ENCODE peak calls at places on chromosomes 6 and 20, in five cellular contexts. R, O, U, A and Z are unnamed samples.

GRCh38 chr20:52004720-52005119 is 186.9 kb downstream of the ZFP64 start:
- DNase-seq in O (no peak), R (no peak), A (no peak), U (peak), Z (no peak)

GRCh38 chr6:138455746-138456392 is 43.4 kb downstream of the NHSL1 start:
- DNase-seq in O (no peak), U (peak), R (peak), A (no peak), Z (no peak)

GRCh38 chr6:2881358-2881885 is 21.7 kb downstream of the SERPINB9 start:
- DNase-seq in U (no peak), O (no peak), A (no peak), R (peak), Z (no peak)

GRCh38 chr6:163837681-163838431 is 423.3 kb downstream of the QKI start:
- DNase-seq in R (no peak), U (no peak), O (no peak), A (peak), Z (no peak)

GRCh38 chr20:4095639-4096038 is 80.3 kb upstream of the RNF24 start:
- DNase-seq in U (no peak), A (no peak), O (no peak), R (no peak), Z (no peak)

GRCh38 chr6:35161776-35162607 is 20.9 kb upstream of the TCP11 start:
- DNase-seq in O (no peak), A (no peak), R (no peak), U (peak), Z (no peak)

GRCh38 chr20:58103517-58103904 is 124.9 kb downstream of the ANKRD60 start:
- DNase-seq in A (no peak), O (no peak), U (no peak), R (no peak), Z (no peak)

GRCh38 chr6:126341126-126341525 is 1.2 kb downstream of the CENPW start:
- DNase-seq in R (peak), U (no peak), A (no peak), O (no peak), Z (no peak)

GRCh38 chr20:53643031-53643832 is 49.6 kb upstream of the ZNF217 start:
- DNase-seq in R (peak), A (no peak), U (peak), O (no peak), Z (no peak)

GRCh38 chr6:14211596-14211961 is 94.0 kb downstream of the CD83 start:
- DNase-seq in O (no peak), R (no peak), A (peak), U (peak), Z (no peak)

GRCh38 chr6:129100164-129100563 is 217.2 kb downstream of the LAMA2 start:
- DNase-seq in O (no peak), A (no peak), R (no peak), U (no peak), Z (no peak)

GRCh38 chr20:43536041-43536816 is 22.6 kb upstream of the SGK2 start:
- DNase-seq in O (no peak), A (no peak), U (no peak), R (no peak), Z (no peak)

GRCh38 chr6:88380083-88380482 is 213.9 kb upstream of the CNR1 start:
- DNase-seq in R (no peak), O (no peak), A (peak), U (peak), Z (no peak)

GRCh38 chr20:57657537-57658446 is 37.6 kb upstream of the ZBP1 start:
- DNase-seq in O (no peak), R (peak), A (peak), U (no peak), Z (peak)

GRCh38 chr6:144063744-144064401 is 31.5 kb downstream of the SF3B5 start:
- DNase-seq in A (peak), R (peak), O (no peak), U (peak), Z (no peak)

GRCh38 chr6:21816231-21816630 is 222.7 kb downstream of the SOX4 start:
- DNase-seq in R (no peak), A (no peak), U (no peak), O (no peak), Z (no peak)

GRCh38 chr6:155943635-155944034 is 488.0 kb upstream of the NOX3 start:
- DNase-seq in A (no peak), U (no peak), R (no peak), O (peak), Z (no peak)

GRCh38 chr6:155248021-155249001 is 15.5 kb upstream of the CLDN20 start:
- DNase-seq in A (peak), U (peak), O (peak), R (peak), Z (peak)

GRCh38 chr20:4813839-4814695 is 92.4 kb downstream of the PRND start:
- DNase-seq in O (no peak), A (no peak), R (peak), U (peak), Z (no peak)

GRCh38 chr6:23418095-23418494 is 707.9 kb upstream of the NRSN1 start:
- DNase-seq in O (no peak), R (no peak), U (no peak), A (no peak), Z (no peak)

GRCh38 chr6:156618600-156619205 is 158.5 kb upstream of the ARID1B start:
- DNase-seq in A (no peak), U (no peak), O (no peak), R (no peak), Z (peak)

GRCh38 chr20:56202493-56203077 is 45.9 kb upstream of the MC3R start:
- DNase-seq in A (no peak), O (no peak), R (peak), U (peak), Z (no peak)

GRCh38 chr6:32439708-32440214 is at the start of gene HLA-DRA:
- DNase-seq in U (peak), R (peak), A (peak), O (peak), Z (no peak)

GRCh38 chr6:35230498-35230897 is 16.7 kb downstream of the SCUBE3 start:
- DNase-seq in R (no peak), O (no peak), A (no peak), U (no peak), Z (no peak)

DNA sequence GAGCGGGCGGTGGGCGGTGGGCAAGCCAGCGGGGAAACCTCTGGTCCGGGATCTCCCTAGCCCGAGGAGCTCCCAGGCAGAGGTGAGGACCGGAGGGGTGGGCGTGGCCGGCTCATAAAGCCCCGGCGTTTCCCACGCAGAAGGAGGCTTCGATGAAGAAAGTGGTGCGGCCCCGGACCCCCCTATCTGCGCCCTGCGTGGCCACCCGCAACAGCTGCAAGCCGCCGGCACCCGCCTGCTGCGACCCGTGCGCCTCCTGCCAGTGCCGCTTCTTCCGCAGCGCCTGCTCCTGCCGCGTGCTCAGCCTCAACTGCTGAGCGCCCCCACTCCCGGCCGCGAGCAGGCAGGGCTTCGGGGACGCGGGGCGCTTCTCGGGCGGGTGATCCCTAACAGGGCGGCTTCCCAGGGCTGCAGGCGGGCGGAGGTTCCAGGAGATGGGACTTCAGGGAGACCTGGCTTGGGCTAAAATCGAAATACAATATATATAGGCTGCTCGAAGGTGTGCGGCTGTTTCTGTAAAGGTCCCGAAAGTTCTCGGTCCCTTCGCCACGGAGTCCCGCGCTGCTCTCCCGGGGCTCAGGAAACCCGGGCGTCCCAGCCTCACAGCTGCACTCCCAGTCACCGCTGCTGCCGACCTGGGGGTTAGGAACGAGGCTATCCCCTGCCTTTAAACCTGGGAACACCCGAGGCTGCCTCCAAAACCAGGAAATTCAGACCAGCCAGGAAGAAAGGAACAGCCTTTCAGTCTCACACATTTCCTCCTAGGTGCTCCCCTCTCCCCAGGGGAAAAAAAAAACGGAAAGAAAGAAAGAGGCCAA is 27.8 kb downstream of the ASIP start:
- DNase-seq in R (no peak), A (peak), U (peak), O (no peak), Z (no peak)
- H3K4me3 ChIP-seq in R (no peak), A (peak), U (peak), O (peak), Z (peak)

DNA sequence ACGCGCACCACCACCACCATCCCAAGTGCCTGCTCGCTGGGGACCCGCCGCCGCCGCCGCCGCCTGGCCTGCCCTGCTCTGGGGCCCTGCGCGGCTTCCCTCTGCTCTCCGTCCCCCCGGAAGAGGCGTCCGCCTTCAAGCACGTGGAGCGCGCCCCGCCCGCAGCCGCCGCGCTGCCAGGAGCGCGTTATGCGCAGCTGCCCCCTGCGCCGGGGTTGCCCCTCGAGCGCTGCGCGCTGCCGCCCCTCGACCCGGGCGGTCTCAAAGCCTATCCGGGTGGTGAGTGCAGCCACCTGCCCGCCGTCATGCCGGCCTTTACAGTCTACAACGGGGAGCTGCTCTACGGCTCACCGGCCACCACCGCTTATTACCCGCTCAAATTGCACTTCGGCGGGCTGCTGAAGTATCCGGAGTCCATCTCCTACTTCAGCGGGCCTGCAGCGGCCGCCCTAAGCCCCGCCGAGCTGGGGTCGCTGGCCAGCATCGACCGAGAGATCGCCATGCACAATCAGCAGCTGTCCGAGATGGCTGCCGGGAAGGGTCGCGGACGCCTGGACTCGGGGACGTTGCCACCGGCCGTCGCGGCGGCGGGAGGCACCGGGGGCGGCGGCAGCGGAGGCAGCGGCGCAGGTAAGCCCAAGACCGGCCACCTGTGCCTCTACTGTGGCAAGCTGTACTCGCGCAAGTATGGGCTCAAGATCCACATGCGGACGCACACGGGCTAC is 7.2 kb downstream of the PRDM13 start:
- DNase-seq in A (no peak), U (no peak), R (peak), O (no peak), Z (no peak)
- TF ChIP-seq CTCF in A (no peak), U (no peak), R (peak), O (no peak), Z (no peak)

GRCh38 chr20:32513031-32513866 is 71.9 kb downstream of the NOL4L start:
- DNase-seq in R (no peak), O (no peak), U (no peak), A (no peak), Z (no peak)

GRCh38 chr20:32510601-32511357 is 74.4 kb downstream of the NOL4L start:
- DNase-seq in O (no peak), A (no peak), U (no peak), R (no peak), Z (no peak)

GRCh38 chr20:32510120-32510600 is 75.0 kb downstream of the NOL4L start:
- DNase-seq in R (no peak), U (no peak), A (no peak), O (no peak), Z (no peak)

GRCh38 chr20:32511358-32512046 is 73.6 kb downstream of the NOL4L start:
- DNase-seq in R (no peak), U (no peak), O (no peak), A (no peak), Z (no peak)

GRCh38 chr20:32512047-32512385 is 73.1 kb downstream of the NOL4L start:
- DNase-seq in O (no peak), U (no peak), A (no peak), R (no peak), Z (no peak)
- H3K4me3 ChIP-seq in O (no peak), U (no peak), A (no peak), R (no peak), Z (no peak)

GRCh38 chr20:19212524-19213502 is at the start of gene SLC24A3:
- DNase-seq in U (peak), O (no peak), A (peak), R (no peak), Z (no peak)
- TF ChIP-seq CTCF in U (no peak), O (no peak), A (peak), R (no peak), Z (no peak)

DNA sequence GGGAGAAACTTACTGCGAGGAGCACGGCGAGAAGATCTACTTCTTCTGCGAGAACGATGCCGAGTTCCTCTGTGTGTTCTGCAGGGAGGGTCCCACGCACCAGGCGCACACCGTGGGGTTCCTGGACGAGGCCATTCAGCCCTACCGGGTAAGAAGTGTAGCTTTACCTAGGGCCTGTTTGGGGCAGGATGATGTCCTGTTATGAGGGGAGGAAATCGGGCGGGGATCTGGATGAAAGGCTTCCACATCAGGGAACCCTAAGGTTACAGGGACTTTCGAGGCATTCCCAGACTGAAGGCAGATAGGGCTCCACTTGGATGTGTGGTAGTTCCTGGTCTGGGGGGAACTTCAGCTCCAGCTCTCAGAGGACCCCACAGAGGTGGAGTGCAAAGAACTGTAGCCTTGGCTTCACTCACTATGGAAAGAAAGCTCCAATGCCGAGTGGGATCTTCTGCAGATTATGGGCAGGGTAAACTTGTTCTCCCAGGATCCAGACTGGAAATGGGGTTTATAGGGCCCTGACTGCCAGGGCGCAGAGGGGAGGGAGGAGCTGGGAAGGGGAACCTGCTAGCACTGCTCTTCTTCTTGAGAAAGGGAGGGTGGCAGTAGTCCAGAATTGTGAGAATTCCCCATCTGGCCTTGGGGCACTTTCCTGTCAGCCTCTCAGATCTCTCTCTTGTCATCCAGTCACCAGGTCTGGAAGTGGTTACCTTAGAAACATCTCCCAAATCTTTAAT is 740 bp downstream of the TRIM15 start:
- DNase-seq in U (no peak), A (no peak), R (no peak), O (no peak), Z (no peak)
- H3K4me3 ChIP-seq in U (no peak), A (no peak), R (no peak), O (no peak), Z (no peak)

GRCh38 chr6:97726378-97726777 is 443.4 kb upstream of the MMS22L start:
- DNase-seq in A (no peak), R (no peak), U (no peak), O (no peak), Z (no peak)
- TF ChIP-seq CTCF in A (no peak), R (peak), U (no peak), O (no peak), Z (no peak)

GRCh38 chr6:27547157-27548075 is 74.5 kb upstream of the ZNF184 start:
- DNase-seq in U (peak), A (no peak), O (peak), R (peak), Z (no peak)
- H3K4me3 ChIP-seq in U (peak), A (no peak), O (peak), R (no peak), Z (peak)

GRCh38 chr20:61722146-61722678 is 343.5 kb downstream of the TAF4 start:
- DNase-seq in R (no peak), A (no peak), O (no peak), U (no peak), Z (no peak)

GRCh38 chr20:61725145-61725544 is 340.5 kb downstream of the TAF4 start:
- DNase-seq in U (no peak), O (no peak), A (no peak), R (no peak), Z (no peak)

GRCh38 chr20:61723538-61724257 is 342.0 kb downstream of the TAF4 start:
- DNase-seq in O (no peak), A (no peak), U (no peak), R (no peak), Z (no peak)

GRCh38 chr20:61725966-61726365 is 339.7 kb downstream of the TAF4 start:
- DNase-seq in U (no peak), A (no peak), O (no peak), R (no peak), Z (no peak)

GRCh38 chr20:61724376-61724775 is 341.3 kb downstream of the TAF4 start:
- DNase-seq in U (no peak), R (no peak), A (no peak), O (no peak), Z (no peak)
- TF ChIP-seq CTCF in U (no peak), R (peak), A (no peak), O (peak), Z (peak)

GRCh38 chr6:52254731-52255378 is 10.6 kb upstream of the IL17F start:
- DNase-seq in U (no peak), A (no peak), R (no peak), O (no peak), Z (no peak)

GRCh38 chr6:52249078-52249477 is 4.8 kb upstream of the IL17F start:
- DNase-seq in U (no peak), R (no peak), O (no peak), A (no peak), Z (no peak)

GRCh38 chr6:52251113-52251512 is 6.8 kb upstream of the IL17F start:
- DNase-seq in R (no peak), U (no peak), A (no peak), O (no peak), Z (no peak)

GRCh38 chr6:52255434-52255833 is 11.1 kb upstream of the IL17F start:
- DNase-seq in U (no peak), O (no peak), A (no peak), R (no peak), Z (no peak)

DNA sequence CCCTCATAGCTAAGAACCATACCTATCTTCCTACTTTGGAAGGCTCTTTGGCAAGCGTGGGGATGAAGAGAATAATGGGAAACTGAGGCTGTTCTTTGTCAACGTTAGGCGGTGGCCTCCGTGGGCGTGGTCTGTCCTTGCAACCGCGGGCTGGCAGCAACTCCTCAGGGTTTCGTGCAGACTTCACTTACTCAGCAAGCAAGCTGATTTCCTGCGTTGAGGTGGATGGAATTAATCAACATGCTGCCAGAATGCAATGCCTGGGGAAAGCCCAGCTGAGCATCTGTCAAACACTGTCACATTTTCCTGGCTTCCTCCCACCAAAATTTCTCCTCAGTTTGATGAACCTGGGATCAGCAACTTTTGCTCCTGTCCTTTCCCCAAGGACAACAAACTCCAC is 9.2 kb upstream of the IL17F start:
- DNase-seq in O (no peak), R (no peak), A (no peak), U (peak), Z (no peak)
- H3K4me3 ChIP-seq in O (no peak), R (no peak), A (no peak), U (no peak), Z (no peak)